ENCODE peak calls at places on chromosomes 1 and 21, in four cellular contexts. S, Q, D and B are unnamed samples.
A peak's percentile ranks its signal among the peaks of the same experiment; 100 is the strongest.

GRCh38 chr1:230291731-230292620 is 134.2 kb downstream of the PGBD5 start:
- DNase-seq in S (no peak), Q (no peak), D (no peak), B (no peak)

GRCh38 chr21:41008351-41008750 is 159.6 kb upstream of the BACE2 start:
- DNase-seq in S (no peak), Q (no peak), D (no peak), B (no peak)

GRCh38 chr1:81662913-81663526 is 137.7 kb upstream of the ADGRL2 start:
- DNase-seq in S (no peak), Q (no peak), D (no peak), B (no peak)

GRCh38 chr21:36728371-36729111 is 29.6 kb downstream of the SIM2 start:
- DNase-seq in S (no peak), Q (no peak), D (no peak), B (no peak)

GRCh38 chr1:153395776-153396175 is 4.9 kb upstream of the S100A8 start:
- DNase-seq in S (no peak), Q (no peak), D (no peak), B (no peak)

GRCh38 chr1:20711285-20712209 is 6.3 kb downstream of the KIF17 start:
- DNase-seq in S (no peak), Q (peak; percentile 48), D (no peak), B (no peak)

GRCh38 chr1:99589186-99589636 is 56.7 kb upstream of the PALMD start:
- DNase-seq in S (peak; percentile 99), Q (no peak), D (no peak), B (peak; percentile 5)

GRCh38 chr1:100924212-100924611 is 28.3 kb downstream of the SLC30A7 start:
- DNase-seq in S (no peak), Q (no peak), D (no peak), B (no peak)

GRCh38 chr1:7407980-7408770 is 362.9 kb upstream of the VAMP3 start:
- DNase-seq in S (no peak), Q (no peak), D (no peak), B (no peak)

GRCh38 chr1:20083178-20083944 is 13.4 kb downstream of the PLA2G5 start:
- DNase-seq in S (no peak), Q (no peak), D (no peak), B (no peak)

GRCh38 chr21:37452222-37452621 is 85.6 kb downstream of the DYRK1A start:
- DNase-seq in S (no peak), Q (no peak), D (no peak), B (no peak)

GRCh38 chr1:181314959-181315358 is 168.4 kb upstream of the CACNA1E start:
- DNase-seq in S (no peak), Q (no peak), D (no peak), B (no peak)

GRCh38 chr1:198637915-198638437 is 864 bp upstream of the PTPRC start:
- DNase-seq in S (no peak), Q (no peak), D (no peak), B (no peak)

GRCh38 chr1:225508538-225509375 is 80.9 kb upstream of the LBR start:
- DNase-seq in S (peak; percentile 89), Q (no peak), D (no peak), B (peak; percentile 95)

GRCh38 chr21:41075668-41076463 is 92.1 kb upstream of the BACE2 start:
- DNase-seq in S (no peak), Q (no peak), D (no peak), B (no peak)

GRCh38 chr1:49556676-49557234 is 467.0 kb downstream of the AGBL4 start:
- DNase-seq in S (no peak), Q (no peak), D (no peak), B (no peak)

GRCh38 chr1:41882068-41882477 is 36.6 kb downstream of the HIVEP3 start:
- DNase-seq in S (no peak), Q (peak; percentile 71), D (no peak), B (no peak)

GRCh38 chr1:63774617-63775417 is 1.0 kb downstream of the ROR1 start:
- DNase-seq in S (no peak), Q (no peak), D (no peak), B (peak; percentile 25)

GRCh38 chr1:231357831-231358354 is 19.8 kb downstream of the SPRTN start:
- DNase-seq in S (peak; percentile 47), Q (peak; percentile 61), D (peak; percentile 21), B (peak; percentile 52)

GRCh38 chr1:231362325-231362724 is 24.2 kb downstream of the SPRTN start:
- DNase-seq in S (no peak), Q (no peak), D (no peak), B (no peak)

GRCh38 chr1:231357187-231357772 is 19.2 kb downstream of the SPRTN start:
- DNase-seq in S (no peak), Q (no peak), D (no peak), B (no peak)

GRCh38 chr1:231355171-231355570 is 17.1 kb downstream of the SPRTN start:
- DNase-seq in S (no peak), Q (no peak), D (no peak), B (no peak)

GRCh38 chr1:231359113-231359512 is 21.0 kb downstream of the SPRTN start:
- DNase-seq in S (no peak), Q (no peak), D (no peak), B (no peak)
- TF ChIP-seq HDAC2 in S (no peak), Q (no peak), D (no peak), B (no peak)

GRCh38 chr1:113320272-113320671 is 70.0 kb upstream of the MAGI3 start:
- DNase-seq in S (no peak), Q (no peak), D (no peak), B (peak; percentile 13)

GRCh38 chr1:113325039-113325438 is 65.3 kb upstream of the MAGI3 start:
- DNase-seq in S (peak; percentile 9), Q (no peak), D (no peak), B (peak; percentile 70)

GRCh38 chr1:113322439-113322838 is 67.9 kb upstream of the MAGI3 start:
- DNase-seq in S (no peak), Q (no peak), D (no peak), B (no peak)

GRCh38 chr1:113321761-113322387 is 68.4 kb upstream of the MAGI3 start:
- DNase-seq in S (no peak), Q (no peak), D (no peak), B (no peak)

GRCh38 chr1:113320972-113321680 is 69.2 kb upstream of the MAGI3 start:
- DNase-seq in S (no peak), Q (no peak), D (no peak), B (no peak)
- TF ChIP-seq POLR2AphosphoS2 in S (no peak), Q (no peak), D (no peak), B (no peak)

DNA sequence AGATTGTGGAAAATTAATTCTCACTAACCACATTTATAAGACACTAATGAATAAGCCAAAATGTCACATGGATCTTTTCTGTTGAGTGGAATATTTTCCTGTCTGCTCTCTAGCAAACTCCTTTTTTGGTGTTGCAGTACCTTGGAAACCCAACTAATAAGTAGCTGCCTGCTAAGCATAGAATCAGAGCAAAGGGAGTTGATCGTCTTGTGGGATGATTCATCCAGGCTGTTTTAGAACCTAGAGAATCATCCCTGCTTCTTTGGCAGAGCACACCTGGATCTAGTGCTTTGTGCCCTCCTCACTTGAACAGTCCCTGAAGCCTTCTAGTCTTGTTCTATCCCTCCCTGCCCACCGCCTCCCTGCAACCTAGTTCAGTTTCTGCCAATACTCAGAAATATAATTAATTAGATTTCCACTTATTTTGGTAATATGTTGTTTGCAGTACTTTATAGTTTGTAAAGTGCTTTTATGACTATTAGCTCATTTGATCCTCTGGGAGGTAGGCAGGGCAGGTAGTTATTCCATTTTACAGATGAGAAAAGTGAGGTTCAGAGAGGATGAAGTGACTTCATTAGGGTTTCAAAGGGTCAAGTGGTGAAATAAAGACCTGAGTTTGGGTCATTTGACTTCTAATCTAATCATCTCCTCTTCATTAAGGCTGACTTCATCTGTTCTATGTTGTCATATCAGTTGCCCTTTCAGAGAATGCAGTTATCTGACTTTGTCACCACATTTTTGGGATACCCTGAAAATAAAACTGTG is 2.5 kb downstream of the AGO4 start:
- DNase-seq in S (no peak), Q (no peak), D (no peak), B (no peak)
- TF ChIP-seq HDAC2 in S (no peak), Q (peak; percentile 51), D (no peak), B (no peak)

GRCh38 chr1:209937996-209938959 is at the start of gene SYT14:
- DNase-seq in S (no peak), Q (peak; percentile 15), D (no peak), B (peak; percentile 8)
- TF ChIP-seq POLR2AphosphoS2 in S (no peak), Q (no peak), D (no peak), B (no peak)

GRCh38 chr1:5813480-5813879 is 178.7 kb downstream of the NPHP4 start:
- DNase-seq in S (no peak), Q (no peak), D (no peak), B (no peak)
- TF ChIP-seq HDAC2 in S (no peak), Q (no peak), D (no peak), B (no peak)

DNA sequence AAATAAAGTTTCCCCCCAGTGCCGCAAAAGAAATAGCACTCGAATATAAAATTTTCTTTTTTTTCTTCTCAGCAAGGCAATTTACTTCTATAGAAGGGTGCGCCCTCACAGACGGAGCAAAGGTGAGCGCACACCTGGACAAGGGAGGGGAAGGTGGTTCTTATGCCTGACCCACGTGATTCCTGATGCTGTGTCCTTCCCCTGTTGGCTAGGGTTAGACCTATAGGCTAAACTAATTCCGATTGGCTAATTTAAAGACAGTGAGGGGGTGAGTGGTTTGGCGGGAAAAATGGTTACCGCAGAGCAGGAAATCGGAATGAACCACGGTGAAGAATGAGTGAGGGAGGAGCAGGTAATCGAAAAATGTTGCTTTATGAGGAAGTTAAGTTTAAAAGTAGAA is 607 bp upstream of the FAAH start:
- DNase-seq in S (no peak), Q (no peak), D (no peak), B (no peak)
- TF ChIP-seq POLR2AphosphoS2 in S (no peak), Q (no peak), D (no peak), B (no peak)

GRCh38 chr1:93680121-93681094 is 1.2 kb downstream of the BCAR3 start:
- DNase-seq in S (peak; percentile 72), Q (peak; percentile 78), D (no peak), B (peak; percentile 92)
- TF ChIP-seq HDAC2 in S (peak; percentile 51), Q (no peak), D (no peak), B (no peak)

DNA sequence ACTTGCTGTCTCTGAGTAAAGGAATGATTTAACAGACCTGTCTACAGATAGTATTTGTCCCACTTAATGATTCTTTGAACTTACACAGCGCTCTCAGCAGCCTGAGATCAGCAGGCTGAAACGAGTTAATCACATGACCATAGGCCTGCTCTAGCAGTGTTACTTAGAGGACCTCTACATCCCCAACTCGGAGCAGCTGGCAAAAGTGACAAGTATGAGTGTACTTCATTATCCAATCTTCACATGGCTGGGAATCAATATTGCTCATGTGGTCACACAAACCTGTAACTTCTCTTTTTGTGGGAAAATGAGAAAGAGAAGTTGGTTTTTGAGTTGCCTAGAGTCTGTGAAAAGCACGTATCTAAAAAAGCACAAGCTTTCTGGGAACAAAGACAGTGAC is 11.4 kb upstream of the ATP13A2 start:
- DNase-seq in S (no peak), Q (no peak), D (peak; percentile 49), B (no peak)
- TF ChIP-seq POLR2AphosphoS2 in S (no peak), Q (no peak), D (no peak), B (no peak)

GRCh38 chr1:10790155-10790707 is 6.2 kb downstream of the CASZ1 start:
- DNase-seq in S (no peak), Q (no peak), D (no peak), B (no peak)
- TF ChIP-seq HDAC2 in S (no peak), Q (no peak), D (no peak), B (no peak)